ENCODE peak calls at places on chromosomes 4 and X, in nine cellular contexts. W, H, B, J, R, A, S, V and T are unnamed samples.

GRCh38 chr4:108060164-108060563 is 70.5 kb downstream of the HADH start:
- DNase-seq in W (no peak), H (no peak), B (no peak), J (peak; percentile 6), R (no peak), A (peak; percentile 64), S (no peak), V (no peak), T (no peak)

GRCh38 chrX:51598899-51599298 is 19.8 kb downstream of the CENPVL3 start:
- DNase-seq in W (no peak), H (no peak), B (no peak), J (no peak), R (no peak), A (no peak), S (no peak), V (no peak), T (no peak)

GRCh38 chr4:142297313-142297712 is 548.8 kb downstream of the INPP4B start:
- DNase-seq in W (no peak), H (no peak), B (no peak), J (no peak), R (no peak), A (peak; percentile 17), S (no peak), V (no peak), T (no peak)

GRCh38 chrX:138763761-138764160 is 52.2 kb upstream of the FGF13 start:
- DNase-seq in W (no peak), H (no peak), B (no peak), J (no peak), R (no peak), A (no peak), S (no peak), V (no peak), T (no peak)

GRCh38 chr4:108030332-108030731 is 40.6 kb downstream of the HADH start:
- DNase-seq in W (no peak), H (no peak), B (no peak), J (peak; percentile 8), R (no peak), A (peak; percentile 68), S (peak; percentile 2), V (no peak), T (peak; percentile 51)

GRCh38 chr4:172143605-172144314 is 330.6 kb downstream of the GALNTL6 start:
- DNase-seq in W (no peak), H (no peak), B (no peak), J (no peak), R (no peak), A (no peak), S (no peak), V (no peak), T (no peak)

GRCh38 chrX:38166478-38167083 is 54.1 kb downstream of the SRPX start:
- DNase-seq in W (no peak), H (no peak), B (no peak), J (peak; percentile 4), R (no peak), A (peak; percentile 51), S (no peak), V (no peak), T (no peak)

GRCh38 chr4:48681856-48682255 is 98.2 kb downstream of the FRYL start:
- DNase-seq in W (no peak), H (no peak), B (no peak), J (no peak), R (no peak), A (peak; percentile 41), S (no peak), V (no peak), T (no peak)

GRCh38 chrX:11190745-11191510 is 79.8 kb downstream of the HCCS start:
- DNase-seq in W (no peak), H (no peak), B (no peak), J (no peak), R (no peak), A (no peak), S (no peak), V (no peak), T (no peak)

GRCh38 chr4:110914791-110915190 is 291.9 kb upstream of the PITX2 start:
- DNase-seq in W (no peak), H (no peak), B (no peak), J (no peak), R (no peak), A (no peak), S (no peak), V (no peak), T (no peak)

GRCh38 chr4:20844311-20844710 is 144.1 kb downstream of the PACRGL start:
- DNase-seq in W (no peak), H (no peak), B (no peak), J (no peak), R (no peak), A (no peak), S (no peak), V (no peak), T (no peak)

GRCh38 chrX:3124041-3124440 is 82.8 kb downstream of the ARSF start:
- DNase-seq in W (no peak), H (no peak), B (no peak), J (no peak), R (no peak), A (no peak), S (no peak), V (no peak), T (no peak)

GRCh38 chrX:71846429-71846828 is 64.2 kb upstream of the NHSL2 start:
- DNase-seq in W (no peak), H (no peak), B (no peak), J (no peak), R (no peak), A (no peak), S (no peak), V (no peak), T (no peak)

GRCh38 chrX:149830192-149830873 is 48.6 kb downstream of the MAGEA9 start:
- DNase-seq in W (no peak), H (no peak), B (peak; percentile 45), J (no peak), R (no peak), A (peak; percentile 72), S (no peak), V (no peak), T (no peak)

GRCh38 chr4:182806259-182807252 is 110.6 kb downstream of the DCTD start:
- DNase-seq in W (peak; percentile 78), H (peak; percentile 52), B (peak; percentile 85), J (peak; percentile 33), R (peak; percentile 84), A (peak; percentile 94), S (no peak), V (no peak), T (peak; percentile 67)

GRCh38 chrX:4787971-4788370 is 1074.5 kb upstream of the PRKX start:
- DNase-seq in W (no peak), H (no peak), B (no peak), J (no peak), R (no peak), A (no peak), S (no peak), V (no peak), T (no peak)
- TF ChIP-seq CTCF in W (no peak), H (no peak), B (no peak), J (peak; percentile 10), R (no peak), A (no peak), S (no peak), V (no peak), T (no peak)

GRCh38 chrX:7876957-7877356 is 34.0 kb downstream of the VCX start:
- DNase-seq in W (no peak), H (no peak), B (no peak), J (no peak), R (no peak), A (no peak), S (no peak), V (no peak), T (no peak)
- H3K27ac ChIP-seq in W (no peak overlapping the region), H (no peak overlapping the region), B (no peak overlapping the region), J (no peak overlapping the region), R (no peak overlapping the region), A (no peak overlapping the region), S (no peak overlapping the region), V (no peak overlapping the region), T (no peak overlapping the region)

DNA sequence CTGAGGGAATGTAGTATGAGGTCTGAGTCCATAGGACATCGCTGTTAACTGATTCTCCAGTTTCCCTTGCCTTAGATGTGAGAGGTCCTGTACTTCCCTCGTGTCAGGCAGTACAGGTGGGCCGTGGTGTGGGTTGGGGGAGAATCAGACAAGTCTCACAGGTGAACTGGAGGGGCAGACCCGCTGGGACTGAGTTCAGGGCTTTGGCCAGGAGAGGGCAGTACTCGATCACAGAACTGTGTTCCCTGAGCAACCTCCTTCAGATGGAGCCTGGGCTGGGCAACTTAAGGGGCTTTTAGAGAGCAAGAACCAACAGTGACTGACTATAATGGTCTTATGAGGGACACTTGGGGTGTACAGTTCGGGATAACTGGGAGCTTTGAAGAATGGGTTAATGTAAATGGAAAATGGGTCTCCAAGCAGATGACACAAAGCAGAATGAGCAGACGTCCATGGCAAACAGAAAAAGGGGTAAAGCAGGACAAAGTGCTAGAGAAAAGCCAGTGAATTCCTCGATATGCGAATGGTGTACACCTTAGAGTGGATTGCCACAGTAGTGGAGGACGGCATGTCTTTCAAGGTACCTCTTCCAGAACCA is 83.6 kb downstream of the CCNG2 start:
- DNase-seq in W (peak; percentile 25), H (no peak), B (peak; percentile 39), J (peak; percentile 46), R (peak; percentile 63), A (peak; percentile 93), S (peak; percentile 13), V (no peak), T (peak; percentile 66)
- TF ChIP-seq CTCF in W (peak; percentile 80), H (peak; percentile 35), B (no peak), J (peak; percentile 62), R (peak; percentile 73), A (peak; percentile 96), S (peak; percentile 80), V (peak; percentile 49), T (peak; percentile 78)

DNA sequence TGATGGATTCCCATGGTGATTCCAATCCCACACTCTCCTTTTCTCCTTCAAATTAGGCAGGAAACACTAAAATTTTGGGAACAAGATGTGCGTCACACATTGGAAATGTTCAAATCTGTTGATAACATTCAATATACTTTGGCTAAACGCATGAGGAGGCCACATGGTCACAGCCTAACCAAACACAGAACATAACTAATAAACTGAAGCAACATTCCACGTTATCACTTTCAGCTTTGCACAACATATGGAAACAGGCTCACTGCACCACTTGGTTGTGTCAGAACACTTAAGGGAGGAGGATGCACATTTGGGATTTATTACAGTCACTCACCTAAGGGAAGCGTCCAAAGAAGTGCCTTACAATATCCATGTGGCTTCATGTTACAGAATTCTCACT is 4.7 kb downstream of the SH3RF1 start:
- DNase-seq in W (no peak), H (no peak), B (no peak), J (no peak), R (no peak), A (no peak), S (no peak), V (no peak), T (no peak)
- H3K27ac ChIP-seq in W (no peak overlapping the region), H (no peak overlapping the region), B (no peak overlapping the region), J (peak overlapping the region; percentile 77), R (peak overlapping the region; percentile 32), A (no peak overlapping the region), S (no peak overlapping the region), V (no peak overlapping the region), T (no peak overlapping the region)